ENCODE peak calls at places on chromosomes 3 and 15, in four cellular contexts. X is GM23338, Q is cardiac muscle cell, A is stomach. N is an unnamed sample. For H3K36me3, the result is how much of the 10 kb centered on the place peaks cover.

GRCh38 chr3:64502284-64502683 is 185.5 kb downstream of the ADAMTS9 start:
- DNase-seq in X (no peak), Q (no peak), A (no peak), N (no peak)

GRCh38 chr3:193767353-193768068 is 174.5 kb downstream of the OPA1 start:
- DNase-seq in X (no peak), Q (no peak), A (no peak), N (no peak)

GRCh38 chr3:107307205-107307604 is 70.0 kb upstream of the CCDC54 start:
- DNase-seq in X (no peak), Q (no peak), A (no peak), N (no peak)

GRCh38 chr3:143330316-143330868 is 210.8 kb downstream of the CHST2 start:
- DNase-seq in X (no peak), Q (no peak), A (no peak), N (peak)

GRCh38 chr15:71660501-71660900 is 149.9 kb upstream of the NR2E3 start:
- DNase-seq in X (no peak), Q (no peak), A (no peak), N (no peak)

GRCh38 chr3:127095774-127096173 is 97.2 kb upstream of the PRR23E start:
- DNase-seq in X (no peak), Q (no peak), A (no peak), N (no peak)

GRCh38 chr15:23075927-23076326 is 36.6 kb upstream of the TUBGCP5 start:
- DNase-seq in X (no peak), Q (no peak), A (no peak), N (no peak)

GRCh38 chr3:176650478-176650877 is 546.8 kb downstream of the TBL1XR1 start:
- DNase-seq in X (no peak), Q (no peak), A (no peak), N (no peak)

GRCh38 chr3:37223084-37223975 is 48.9 kb upstream of the LRRFIP2 start:
- DNase-seq in X (no peak), Q (no peak), A (no peak), N (no peak)

GRCh38 chr3:40901298-40901697 is 298.0 kb upstream of the CTNNB1 start:
- DNase-seq in X (no peak), Q (no peak), A (no peak), N (no peak)

GRCh38 chr15:82810061-82810862 is 834 bp downstream of the WHAMM start:
- DNase-seq in X (peak), Q (peak), A (peak), N (peak)

GRCh38 chr3:190581041-190581501 is 67.2 kb downstream of the IL1RAP start:
- DNase-seq in X (no peak), Q (peak), A (no peak), N (no peak)

GRCh38 chr15:35654334-35654733 is 108.4 kb upstream of the DPH6 start:
- DNase-seq in X (no peak), Q (no peak), A (no peak), N (peak)

GRCh38 chr3:185153170-185153733 is 392 bp upstream of the C3orf70 start:
- DNase-seq in X (peak), Q (no peak), A (no peak), N (peak)

GRCh38 chr3:128188958-128189357 is 35.7 kb downstream of the EEFSEC start:
- DNase-seq in X (no peak), Q (no peak), A (no peak), N (no peak)

GRCh38 chr15:38080651-38081271 is 146.3 kb downstream of the TMCO5A start:
- DNase-seq in X (no peak), Q (no peak), A (no peak), N (no peak)

GRCh38 chr3:128098234-128098633 is 25.4 kb downstream of the RUVBL1 start:
- DNase-seq in X (no peak), Q (no peak), A (no peak), N (no peak)

GRCh38 chr3:75906555-75907112 is 121.3 kb upstream of the ZNF717 start:
- DNase-seq in X (peak), Q (peak), A (no peak), N (peak)

GRCh38 chr3:10532939-10533730 is 27.7 kb upstream of the ATP2B2 start:
- DNase-seq in X (no peak), Q (no peak), A (peak), N (no peak)

GRCh38 chr3:138438896-138439295 is 4.5 kb downstream of the ESYT3 start:
- DNase-seq in X (no peak), Q (no peak), A (no peak), N (no peak)

GRCh38 chr3:39137435-39137936 is 15.9 kb downstream of the CSRNP1 start:
- DNase-seq in X (no peak), Q (no peak), A (no peak), N (no peak)

GRCh38 chr3:50612973-50613851 is 1.6 kb upstream of the CISH start:
- DNase-seq in X (no peak), Q (no peak), A (no peak), N (no peak)

GRCh38 chr15:55799287-55800212 is 56.6 kb upstream of the PRTG start:
- DNase-seq in X (peak), Q (peak), A (peak), N (peak)

GRCh38 chr15:80468776-80469175 is 64.6 kb downstream of the ARNT2 start:
- DNase-seq in X (no peak), Q (no peak), A (no peak), N (no peak)

GRCh38 chr15:57915827-57916531 is 149.5 kb downstream of the ALDH1A2 start:
- DNase-seq in X (no peak), Q (no peak), A (no peak), N (no peak)

GRCh38 chr3:128226794-128227399 is 73.6 kb downstream of the EEFSEC start:
- DNase-seq in X (peak), Q (peak), A (no peak), N (peak)

GRCh38 chr3:66095295-66096001 is 56.7 kb upstream of the MAGI1 start:
- DNase-seq in X (no peak), Q (no peak), A (no peak), N (peak)

GRCh38 chr3:172592898-172593669 is 69.9 kb upstream of the TNFSF10 start:
- DNase-seq in X (no peak), Q (no peak), A (no peak), N (no peak)

GRCh38 chr15:56523521-56523920 is 58.6 kb upstream of the MNS1 start:
- DNase-seq in X (no peak), Q (no peak), A (no peak), N (no peak)

GRCh38 chr15:93321881-93322282 is 232.9 kb upstream of the RGMA start:
- DNase-seq in X (no peak), Q (no peak), A (peak), N (no peak)

GRCh38 chr3:83873550-83873949 is 1085.2 kb upstream of the CADM2 start:
- DNase-seq in X (no peak), Q (no peak), A (no peak), N (no peak)

GRCh38 chr3:24315342-24315741 is 179.3 kb downstream of the THRB start:
- DNase-seq in X (no peak), Q (no peak), A (no peak), N (no peak)

GRCh38 chr3:179713643-179714090 is 60.8 kb downstream of the USP13 start:
- DNase-seq in X (peak), Q (no peak), A (no peak), N (no peak)

GRCh38 chr3:71859128-71859519 is 74.2 kb upstream of the PROK2 start:
- DNase-seq in X (peak), Q (peak), A (no peak), N (peak)

GRCh38 chr3:191774485-191774884 is 313.5 kb downstream of the PYDC2 start:
- DNase-seq in X (no peak), Q (no peak), A (no peak), N (peak)

GRCh38 chr3:11273945-11274344 is 1.7 kb downstream of the ATG7 start:
- DNase-seq in X (no peak), Q (no peak), A (no peak), N (no peak)

GRCh38 chr3:130992344-130992743 is 34.3 kb downstream of the ASTE1 start:
- DNase-seq in X (no peak), Q (no peak), A (no peak), N (no peak)
- H3K36me3 ChIP-seq in X (under half), Q (under half), A (half or more), N (under half)

DNA sequence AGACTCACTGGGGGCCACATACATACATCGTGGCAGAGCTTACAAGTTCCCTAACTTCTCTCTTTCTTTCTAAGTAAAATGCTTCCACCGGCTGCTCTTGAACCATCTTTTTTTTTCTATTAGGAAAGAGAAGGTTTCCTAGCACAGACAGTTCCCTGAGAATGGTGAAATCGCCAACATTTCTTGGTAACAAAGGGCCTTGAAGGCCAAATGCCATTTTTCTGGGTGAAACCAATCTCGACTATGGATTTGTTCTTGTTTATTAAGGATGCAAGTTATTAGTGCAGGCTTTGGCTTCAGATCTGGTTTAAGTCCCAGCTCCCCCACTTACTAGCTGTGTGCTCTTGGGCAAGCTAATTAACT is 3.0 kb downstream of the LMCD1 start:
- DNase-seq in X (no peak), Q (no peak), A (no peak), N (no peak)
- H3K4me3 ChIP-seq in X (no peak), Q (no peak), A (peak), N (no peak)

DNA sequence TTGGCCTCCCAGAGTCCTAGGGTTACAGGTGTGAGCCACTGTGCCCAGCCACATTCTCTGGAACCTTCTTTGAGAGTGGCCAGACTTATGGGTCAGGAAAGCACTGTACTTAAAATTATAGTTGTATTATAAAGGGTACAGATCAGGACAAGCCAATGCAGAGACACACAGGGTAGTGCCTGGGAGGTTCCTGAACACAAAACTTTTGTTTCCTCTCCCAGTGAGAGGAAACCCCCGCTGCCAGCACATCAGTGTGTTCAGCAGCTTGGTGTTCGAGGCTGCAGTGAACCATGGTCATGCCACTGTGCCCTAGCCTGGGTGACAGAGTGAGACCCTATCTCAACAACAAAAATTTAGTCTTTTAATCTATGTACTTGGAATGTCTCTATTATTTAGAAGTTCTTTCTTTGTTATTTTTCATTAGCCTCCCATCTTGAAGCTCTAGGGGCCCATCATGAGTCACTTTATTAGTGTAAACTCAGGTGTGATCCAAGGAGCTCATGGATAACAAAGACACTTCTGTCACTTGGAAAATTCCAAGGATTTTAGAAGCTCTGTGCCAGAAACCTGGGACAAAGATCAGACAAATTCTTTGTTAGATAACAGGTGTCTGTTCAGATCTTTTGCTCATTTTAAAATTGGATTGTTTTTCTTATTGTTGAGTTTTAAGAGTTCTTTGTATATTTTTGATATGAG is 7.8 kb downstream of the BLOC1S6 start:
- DNase-seq in X (no peak), Q (no peak), A (no peak), N (no peak)
- H3K36me3 ChIP-seq in X (under half), Q (under half), A (under half), N (under half)

GRCh38 chr15:70535071-70535954 is 228.0 kb downstream of the UACA start:
- DNase-seq in X (no peak), Q (no peak), A (no peak), N (peak)
- H3K4me3 ChIP-seq in X (no peak), Q (no peak), A (no peak), N (no peak)

GRCh38 chr3:112550859-112551258 is 10.9 kb downstream of the ATG3 start:
- DNase-seq in X (peak), Q (no peak), A (no peak), N (no peak)

GRCh38 chr3:112546216-112546759 is 15.5 kb downstream of the ATG3 start:
- DNase-seq in X (no peak), Q (no peak), A (no peak), N (no peak)
- H3K36me3 ChIP-seq in X (under half), Q (under half), A (half or more), N (under half)

N was measured in A673.